ENCODE peak calls at places on chromosomes 13 and 19, in seven cellular contexts. One of them, this sample, is unnamed.

GRCh38 chr19:480016-480855 is 16.1 kb upstream of the MADCAM1 start:
- DNase-seq in iPS-NIHi11: peak; percentile 86
- DNase-seq in stimulated activated CD4-positive, alpha-beta T cell treated with anti-CD3 and anti-CD28 coated beads, TNF-alpha, amount 100 ng/mL, for 48 hours: no peak
- DNase-seq in neural progenitor cell: peak; percentile 84
- DNase-seq in AG10803: peak; percentile 53
- DNase-seq in pancreas: peak; percentile 89
- DNase-seq in amniotic stem cell: no peak
- DNase-seq in this sample: peak; percentile 83

GRCh38 chr13:113601166-113602070 is 16.9 kb downstream of the TFDP1 start:
- DNase-seq in neural progenitor cell: no peak
- DNase-seq in iPS-NIHi11: no peak
- DNase-seq in stimulated activated CD4-positive, alpha-beta T cell treated with anti-CD3 and anti-CD28 coated beads, TNF-alpha, amount 100 ng/mL, for 48 hours: no peak
- DNase-seq in pancreas: no peak
- DNase-seq in amniotic stem cell: no peak
- DNase-seq in AG10803: no peak
- DNase-seq in this sample: no peak

GRCh38 chr19:42115219-42115618 is 17.0 kb downstream of the POU2F2 start:
- DNase-seq in neural progenitor cell: no peak
- DNase-seq in amniotic stem cell: no peak
- DNase-seq in pancreas: peak; percentile 75
- DNase-seq in iPS-NIHi11: no peak
- DNase-seq in stimulated activated CD4-positive, alpha-beta T cell treated with anti-CD3 and anti-CD28 coated beads, TNF-alpha, amount 100 ng/mL, for 48 hours: no peak
- DNase-seq in AG10803: peak; percentile 35
- DNase-seq in this sample: no peak

GRCh38 chr13:23921451-23921888 is 24.2 kb upstream of the C1QTNF9B start:
- DNase-seq in neural progenitor cell: peak; percentile 58
- DNase-seq in AG10803: peak; percentile 71
- DNase-seq in pancreas: no peak
- DNase-seq in iPS-NIHi11: peak; percentile 58
- DNase-seq in amniotic stem cell: peak; percentile 29
- DNase-seq in stimulated activated CD4-positive, alpha-beta T cell treated with anti-CD3 and anti-CD28 coated beads, TNF-alpha, amount 100 ng/mL, for 48 hours: no peak
- DNase-seq in this sample: no peak

GRCh38 chr13:46523972-46524737 is 28.8 kb upstream of the LRCH1 start:
- DNase-seq in neural progenitor cell: no peak
- DNase-seq in iPS-NIHi11: no peak
- DNase-seq in stimulated activated CD4-positive, alpha-beta T cell treated with anti-CD3 and anti-CD28 coated beads, TNF-alpha, amount 100 ng/mL, for 48 hours: no peak
- DNase-seq in AG10803: peak; percentile 25
- DNase-seq in amniotic stem cell: no peak
- DNase-seq in pancreas: no peak
- DNase-seq in this sample: no peak

GRCh38 chr19:28213476-28214082 is 999.4 kb downstream of the UQCRFS1 start:
- DNase-seq in iPS-NIHi11: peak; percentile 30
- DNase-seq in amniotic stem cell: no peak
- DNase-seq in stimulated activated CD4-positive, alpha-beta T cell treated with anti-CD3 and anti-CD28 coated beads, TNF-alpha, amount 100 ng/mL, for 48 hours: no peak
- DNase-seq in pancreas: no peak
- DNase-seq in AG10803: peak; percentile 7
- DNase-seq in neural progenitor cell: no peak
- DNase-seq in this sample: no peak

GRCh38 chr13:100409132-100409531 is 179.5 kb downstream of the GGACT start:
- DNase-seq in iPS-NIHi11: no peak
- DNase-seq in neural progenitor cell: peak; percentile 8
- DNase-seq in amniotic stem cell: no peak
- DNase-seq in pancreas: no peak
- DNase-seq in AG10803: no peak
- DNase-seq in stimulated activated CD4-positive, alpha-beta T cell treated with anti-CD3 and anti-CD28 coated beads, TNF-alpha, amount 100 ng/mL, for 48 hours: no peak
- DNase-seq in this sample: no peak

GRCh38 chr19:17402982-17403855 is 2.2 kb downstream of the BST2 start:
- DNase-seq in pancreas: no peak
- DNase-seq in stimulated activated CD4-positive, alpha-beta T cell treated with anti-CD3 and anti-CD28 coated beads, TNF-alpha, amount 100 ng/mL, for 48 hours: peak; percentile 50
- DNase-seq in neural progenitor cell: peak; percentile 93
- DNase-seq in iPS-NIHi11: peak; percentile 93
- DNase-seq in AG10803: no peak
- DNase-seq in amniotic stem cell: no peak
- DNase-seq in this sample: peak; percentile 89

GRCh38 chr13:37109080-37109678 is 3.7 kb upstream of the CSNK1A1L start:
- DNase-seq in stimulated activated CD4-positive, alpha-beta T cell treated with anti-CD3 and anti-CD28 coated beads, TNF-alpha, amount 100 ng/mL, for 48 hours: no peak
- DNase-seq in amniotic stem cell: peak; percentile 24
- DNase-seq in pancreas: no peak
- DNase-seq in neural progenitor cell: peak; percentile 30
- DNase-seq in iPS-NIHi11: peak; percentile 21
- DNase-seq in AG10803: peak; percentile 60
- DNase-seq in this sample: no peak

GRCh38 chr19:10402441-10403038 is 802 bp downstream of the CDC37 start:
- DNase-seq in pancreas: no peak
- DNase-seq in stimulated activated CD4-positive, alpha-beta T cell treated with anti-CD3 and anti-CD28 coated beads, TNF-alpha, amount 100 ng/mL, for 48 hours: no peak
- DNase-seq in amniotic stem cell: no peak
- DNase-seq in iPS-NIHi11: no peak
- DNase-seq in neural progenitor cell: peak; percentile 39
- DNase-seq in AG10803: no peak
- DNase-seq in this sample: peak; percentile 59

GRCh38 chr13:49374585-49375290 is 69.1 kb downstream of the CAB39L start:
- DNase-seq in AG10803: peak; percentile 49
- DNase-seq in amniotic stem cell: peak; percentile 70
- DNase-seq in stimulated activated CD4-positive, alpha-beta T cell treated with anti-CD3 and anti-CD28 coated beads, TNF-alpha, amount 100 ng/mL, for 48 hours: no peak
- DNase-seq in neural progenitor cell: no peak
- DNase-seq in iPS-NIHi11: no peak
- DNase-seq in pancreas: no peak
- DNase-seq in this sample: no peak

GRCh38 chr13:36275190-36276002 is 22.2 kb downstream of the CCDC169 start:
- DNase-seq in amniotic stem cell: peak; percentile 76
- DNase-seq in stimulated activated CD4-positive, alpha-beta T cell treated with anti-CD3 and anti-CD28 coated beads, TNF-alpha, amount 100 ng/mL, for 48 hours: no peak
- DNase-seq in iPS-NIHi11: peak; percentile 33
- DNase-seq in pancreas: no peak
- DNase-seq in neural progenitor cell: peak; percentile 80
- DNase-seq in AG10803: peak; percentile 75
- DNase-seq in this sample: peak; percentile 32

GRCh38 chr19:49872245-49873148 is 4.7 kb downstream of the AKT1S1 start:
- DNase-seq in amniotic stem cell: no peak
- DNase-seq in stimulated activated CD4-positive, alpha-beta T cell treated with anti-CD3 and anti-CD28 coated beads, TNF-alpha, amount 100 ng/mL, for 48 hours: no peak
- DNase-seq in pancreas: peak; percentile 53
- DNase-seq in neural progenitor cell: no peak
- DNase-seq in AG10803: no peak
- DNase-seq in iPS-NIHi11: no peak
- DNase-seq in this sample: no peak

GRCh38 chr13:49472186-49472585 is 23.6 kb upstream of the PHF11 start:
- DNase-seq in pancreas: no peak
- DNase-seq in amniotic stem cell: no peak
- DNase-seq in neural progenitor cell: no peak
- DNase-seq in iPS-NIHi11: no peak
- DNase-seq in AG10803: no peak
- DNase-seq in stimulated activated CD4-positive, alpha-beta T cell treated with anti-CD3 and anti-CD28 coated beads, TNF-alpha, amount 100 ng/mL, for 48 hours: no peak
- DNase-seq in this sample: no peak

GRCh38 chr19:30711296-30711695 is 339.1 kb downstream of the ZNF536 start:
- DNase-seq in iPS-NIHi11: peak; percentile 26
- DNase-seq in amniotic stem cell: no peak
- DNase-seq in AG10803: no peak
- DNase-seq in stimulated activated CD4-positive, alpha-beta T cell treated with anti-CD3 and anti-CD28 coated beads, TNF-alpha, amount 100 ng/mL, for 48 hours: no peak
- DNase-seq in neural progenitor cell: peak; percentile 52
- DNase-seq in pancreas: no peak
- DNase-seq in this sample: peak; percentile 78

GRCh38 chr19:1259873-1260748 is 9.0 kb upstream of the CIRBP start:
- DNase-seq in neural progenitor cell: peak; percentile 37
- DNase-seq in pancreas: peak; percentile 76
- DNase-seq in AG10803: no peak
- DNase-seq in iPS-NIHi11: no peak
- DNase-seq in amniotic stem cell: no peak
- DNase-seq in stimulated activated CD4-positive, alpha-beta T cell treated with anti-CD3 and anti-CD28 coated beads, TNF-alpha, amount 100 ng/mL, for 48 hours: no peak
- DNase-seq in this sample: no peak

GRCh38 chr19:29677001-29677781 is 11.9 kb downstream of the PLEKHF1 start:
- DNase-seq in AG10803: no peak
- DNase-seq in stimulated activated CD4-positive, alpha-beta T cell treated with anti-CD3 and anti-CD28 coated beads, TNF-alpha, amount 100 ng/mL, for 48 hours: no peak
- DNase-seq in pancreas: no peak
- DNase-seq in iPS-NIHi11: no peak
- DNase-seq in amniotic stem cell: no peak
- DNase-seq in neural progenitor cell: no peak
- DNase-seq in this sample: no peak

GRCh38 chr19:42053037-42053935 is 16.7 kb downstream of the GRIK5 start:
- DNase-seq in amniotic stem cell: no peak
- DNase-seq in neural progenitor cell: no peak
- DNase-seq in pancreas: no peak
- DNase-seq in iPS-NIHi11: no peak
- DNase-seq in AG10803: no peak
- DNase-seq in stimulated activated CD4-positive, alpha-beta T cell treated with anti-CD3 and anti-CD28 coated beads, TNF-alpha, amount 100 ng/mL, for 48 hours: no peak
- DNase-seq in this sample: no peak

GRCh38 chr19:19399733-19400438 is 5.6 kb upstream of the GATAD2A start:
- DNase-seq in neural progenitor cell: no peak
- DNase-seq in stimulated activated CD4-positive, alpha-beta T cell treated with anti-CD3 and anti-CD28 coated beads, TNF-alpha, amount 100 ng/mL, for 48 hours: no peak
- DNase-seq in AG10803: peak; percentile 55
- DNase-seq in pancreas: no peak
- DNase-seq in iPS-NIHi11: no peak
- DNase-seq in amniotic stem cell: no peak
- DNase-seq in this sample: no peak

GRCh38 chr13:26255717-26256277 is 1.9 kb downstream of the CDK8 start:
- DNase-seq in pancreas: no peak
- DNase-seq in neural progenitor cell: no peak
- DNase-seq in stimulated activated CD4-positive, alpha-beta T cell treated with anti-CD3 and anti-CD28 coated beads, TNF-alpha, amount 100 ng/mL, for 48 hours: no peak
- DNase-seq in AG10803: no peak
- DNase-seq in amniotic stem cell: no peak
- DNase-seq in iPS-NIHi11: no peak
- DNase-seq in this sample: peak; percentile 27

GRCh38 chr13:102508411-102508810 is 88.4 kb upstream of the TPP2 start:
- DNase-seq in stimulated activated CD4-positive, alpha-beta T cell treated with anti-CD3 and anti-CD28 coated beads, TNF-alpha, amount 100 ng/mL, for 48 hours: no peak
- DNase-seq in iPS-NIHi11: no peak
- DNase-seq in neural progenitor cell: no peak
- DNase-seq in amniotic stem cell: no peak
- DNase-seq in AG10803: no peak
- DNase-seq in pancreas: no peak
- DNase-seq in this sample: no peak

GRCh38 chr19:51317381-51317780 is 5.9 kb downstream of the IGLON5 start:
- DNase-seq in stimulated activated CD4-positive, alpha-beta T cell treated with anti-CD3 and anti-CD28 coated beads, TNF-alpha, amount 100 ng/mL, for 48 hours: no peak
- DNase-seq in amniotic stem cell: no peak
- DNase-seq in neural progenitor cell: no peak
- DNase-seq in iPS-NIHi11: no peak
- DNase-seq in AG10803: no peak
- DNase-seq in pancreas: no peak
- DNase-seq in this sample: no peak

GRCh38 chr19:2815923-2816322 is 3.7 kb upstream of the ZNF554 start:
- DNase-seq in AG10803: no peak
- DNase-seq in amniotic stem cell: no peak
- DNase-seq in stimulated activated CD4-positive, alpha-beta T cell treated with anti-CD3 and anti-CD28 coated beads, TNF-alpha, amount 100 ng/mL, for 48 hours: no peak
- DNase-seq in neural progenitor cell: no peak
- DNase-seq in iPS-NIHi11: peak; percentile 11
- DNase-seq in pancreas: no peak
- DNase-seq in this sample: peak; percentile 22

GRCh38 chr13:103961784-103962183 is 895.6 kb upstream of the SLC10A2 start:
- DNase-seq in iPS-NIHi11: no peak
- DNase-seq in neural progenitor cell: no peak
- DNase-seq in pancreas: no peak
- DNase-seq in amniotic stem cell: no peak
- DNase-seq in stimulated activated CD4-positive, alpha-beta T cell treated with anti-CD3 and anti-CD28 coated beads, TNF-alpha, amount 100 ng/mL, for 48 hours: no peak
- DNase-seq in AG10803: no peak
- DNase-seq in this sample: no peak

GRCh38 chr13:43805071-43805468 is 18.3 kb upstream of the ENOX1 start:
- DNase-seq in amniotic stem cell: peak; percentile 82
- DNase-seq in AG10803: peak; percentile 79
- DNase-seq in stimulated activated CD4-positive, alpha-beta T cell treated with anti-CD3 and anti-CD28 coated beads, TNF-alpha, amount 100 ng/mL, for 48 hours: no peak
- DNase-seq in neural progenitor cell: no peak
- DNase-seq in iPS-NIHi11: no peak
- DNase-seq in pancreas: no peak
- DNase-seq in this sample: no peak

GRCh38 chr13:50123862-50124535 is 108.8 kb downstream of the KCNRG start:
- DNase-seq in amniotic stem cell: peak; percentile 89
- DNase-seq in iPS-NIHi11: peak; percentile 93
- DNase-seq in stimulated activated CD4-positive, alpha-beta T cell treated with anti-CD3 and anti-CD28 coated beads, TNF-alpha, amount 100 ng/mL, for 48 hours: peak; percentile 47
- DNase-seq in AG10803: peak; percentile 98
- DNase-seq in neural progenitor cell: peak; percentile 81
- DNase-seq in pancreas: no peak
- DNase-seq in this sample: no peak

GRCh38 chr13:49308104-49308875 is 60.6 kb downstream of the CDADC1 start:
- DNase-seq in pancreas: peak; percentile 77
- DNase-seq in AG10803: peak; percentile 73
- DNase-seq in neural progenitor cell: no peak
- DNase-seq in iPS-NIHi11: no peak
- DNase-seq in stimulated activated CD4-positive, alpha-beta T cell treated with anti-CD3 and anti-CD28 coated beads, TNF-alpha, amount 100 ng/mL, for 48 hours: no peak
- DNase-seq in amniotic stem cell: no peak
- DNase-seq in this sample: no peak

GRCh38 chr19:5714819-5715218 is 5.1 kb downstream of the LONP1 start:
- DNase-seq in stimulated activated CD4-positive, alpha-beta T cell treated with anti-CD3 and anti-CD28 coated beads, TNF-alpha, amount 100 ng/mL, for 48 hours: no peak
- DNase-seq in iPS-NIHi11: no peak
- DNase-seq in AG10803: no peak
- DNase-seq in pancreas: no peak
- DNase-seq in amniotic stem cell: no peak
- DNase-seq in neural progenitor cell: no peak
- DNase-seq in this sample: peak; percentile 71

GRCh38 chr19:2308114-2308556 is at the start of gene LINGO3:
- DNase-seq in stimulated activated CD4-positive, alpha-beta T cell treated with anti-CD3 and anti-CD28 coated beads, TNF-alpha, amount 100 ng/mL, for 48 hours: no peak
- DNase-seq in amniotic stem cell: no peak
- DNase-seq in pancreas: no peak
- DNase-seq in neural progenitor cell: peak; percentile 60
- DNase-seq in iPS-NIHi11: peak; percentile 80
- DNase-seq in AG10803: no peak
- DNase-seq in this sample: peak; percentile 81

GRCh38 chr19:45643927-45644771 is 5.0 kb upstream of the EML2 start:
- DNase-seq in iPS-NIHi11: no peak
- DNase-seq in stimulated activated CD4-positive, alpha-beta T cell treated with anti-CD3 and anti-CD28 coated beads, TNF-alpha, amount 100 ng/mL, for 48 hours: no peak
- DNase-seq in AG10803: no peak
- DNase-seq in amniotic stem cell: no peak
- DNase-seq in neural progenitor cell: no peak
- DNase-seq in pancreas: no peak
- DNase-seq in this sample: no peak

GRCh38 chr13:97140611-97141010 is 81.5 kb upstream of the MBNL2 start:
- DNase-seq in amniotic stem cell: no peak
- DNase-seq in AG10803: peak; percentile 58
- DNase-seq in iPS-NIHi11: no peak
- DNase-seq in stimulated activated CD4-positive, alpha-beta T cell treated with anti-CD3 and anti-CD28 coated beads, TNF-alpha, amount 100 ng/mL, for 48 hours: no peak
- DNase-seq in neural progenitor cell: no peak
- DNase-seq in pancreas: no peak
- DNase-seq in this sample: no peak

GRCh38 chr13:32297206-32297605 is 18.0 kb downstream of the ZAR1L start:
- DNase-seq in iPS-NIHi11: no peak
- DNase-seq in neural progenitor cell: no peak
- DNase-seq in amniotic stem cell: no peak
- DNase-seq in AG10803: no peak
- DNase-seq in pancreas: no peak
- DNase-seq in stimulated activated CD4-positive, alpha-beta T cell treated with anti-CD3 and anti-CD28 coated beads, TNF-alpha, amount 100 ng/mL, for 48 hours: no peak
- DNase-seq in this sample: no peak

GRCh38 chr13:29161653-29162052 is 341.5 kb downstream of the MTUS2 start:
- DNase-seq in iPS-NIHi11: no peak
- DNase-seq in amniotic stem cell: no peak
- DNase-seq in neural progenitor cell: no peak
- DNase-seq in AG10803: no peak
- DNase-seq in pancreas: no peak
- DNase-seq in stimulated activated CD4-positive, alpha-beta T cell treated with anti-CD3 and anti-CD28 coated beads, TNF-alpha, amount 100 ng/mL, for 48 hours: no peak
- DNase-seq in this sample: no peak

GRCh38 chr19:35404879-35405622 is 34.2 kb downstream of the GPR42 start:
- DNase-seq in pancreas: no peak
- DNase-seq in stimulated activated CD4-positive, alpha-beta T cell treated with anti-CD3 and anti-CD28 coated beads, TNF-alpha, amount 100 ng/mL, for 48 hours: peak; percentile 58
- DNase-seq in neural progenitor cell: peak; percentile 39
- DNase-seq in iPS-NIHi11: no peak
- DNase-seq in amniotic stem cell: peak; percentile 31
- DNase-seq in AG10803: peak; percentile 91
- DNase-seq in this sample: no peak

GRCh38 chr19:43691755-43692154 is 21.8 kb upstream of the PLAUR start:
- DNase-seq in iPS-NIHi11: no peak
- DNase-seq in AG10803: no peak
- DNase-seq in pancreas: no peak
- DNase-seq in stimulated activated CD4-positive, alpha-beta T cell treated with anti-CD3 and anti-CD28 coated beads, TNF-alpha, amount 100 ng/mL, for 48 hours: no peak
- DNase-seq in neural progenitor cell: no peak
- DNase-seq in amniotic stem cell: no peak
- DNase-seq in this sample: no peak

GRCh38 chr19:19539738-19540703 is 2.0 kb downstream of the CILP2 start:
- DNase-seq in iPS-NIHi11: peak; percentile 92
- DNase-seq in AG10803: peak; percentile 57
- DNase-seq in stimulated activated CD4-positive, alpha-beta T cell treated with anti-CD3 and anti-CD28 coated beads, TNF-alpha, amount 100 ng/mL, for 48 hours: peak; percentile 51
- DNase-seq in neural progenitor cell: peak; percentile 59
- DNase-seq in amniotic stem cell: no peak
- DNase-seq in pancreas: peak; percentile 67
- DNase-seq in this sample: no peak

GRCh38 chr19:33821871-33822270 is 25.2 kb downstream of the KCTD15 start:
- DNase-seq in amniotic stem cell: no peak
- DNase-seq in pancreas: no peak
- DNase-seq in AG10803: no peak
- DNase-seq in iPS-NIHi11: no peak
- DNase-seq in neural progenitor cell: no peak
- DNase-seq in stimulated activated CD4-positive, alpha-beta T cell treated with anti-CD3 and anti-CD28 coated beads, TNF-alpha, amount 100 ng/mL, for 48 hours: no peak
- DNase-seq in this sample: no peak

This sample was measured in D341Med.